ENCODE peak calls at places on chromosomes 13 and 19, in eight cellular contexts. One of them, this sample, is unnamed.

GRCh38 chr19:47391510-47392223 is 27.7 kb downstream of the MEIS3 start:
- DNase-seq in progenitor cell of endocrine pancreas: peak
- DNase-seq in H9: peak
- DNase-seq in breast epithelium: peak
- DNase-seq in AG04450: peak
- DNase-seq in AG04449: no peak
- DNase-seq in fibroblast of pulmonary artery: peak
- DNase-seq in astrocyte of the cerebellum: peak
- DNase-seq in this sample: peak

GRCh38 chr19:48591021-48591420 is 15.5 kb upstream of the SPACA4 start:
- DNase-seq in progenitor cell of endocrine pancreas: no peak
- DNase-seq in H9: no peak
- DNase-seq in breast epithelium: no peak
- DNase-seq in AG04450: no peak
- DNase-seq in AG04449: no peak
- DNase-seq in fibroblast of pulmonary artery: peak
- DNase-seq in astrocyte of the cerebellum: no peak
- DNase-seq in this sample: no peak

GRCh38 chr19:51131780-51132680 is 7.3 kb downstream of the SIGLEC9 start:
- DNase-seq in progenitor cell of endocrine pancreas: no peak
- DNase-seq in H9: no peak
- DNase-seq in breast epithelium: no peak
- DNase-seq in AG04450: peak
- DNase-seq in AG04449: no peak
- DNase-seq in fibroblast of pulmonary artery: peak
- DNase-seq in astrocyte of the cerebellum: peak
- DNase-seq in this sample: peak

GRCh38 chr19:29524201-29524911 is 1.4 kb upstream of the VSTM2B start:
- DNase-seq in progenitor cell of endocrine pancreas: no peak
- DNase-seq in H9: peak
- DNase-seq in breast epithelium: no peak
- DNase-seq in AG04450: no peak
- DNase-seq in AG04449: no peak
- DNase-seq in fibroblast of pulmonary artery: no peak
- DNase-seq in astrocyte of the cerebellum: no peak
- DNase-seq in this sample: no peak

GRCh38 chr19:20247016-20247683 is 80.1 kb downstream of the ZNF486 start:
- DNase-seq in progenitor cell of endocrine pancreas: peak
- DNase-seq in H9: peak
- DNase-seq in breast epithelium: no peak
- DNase-seq in AG04450: no peak
- DNase-seq in AG04449: no peak
- DNase-seq in fibroblast of pulmonary artery: peak
- DNase-seq in astrocyte of the cerebellum: no peak
- DNase-seq in this sample: no peak

GRCh38 chr13:67574320-67575233 is 344.4 kb upstream of the PCDH9 start:
- DNase-seq in progenitor cell of endocrine pancreas: no peak
- DNase-seq in H9: no peak
- DNase-seq in breast epithelium: no peak
- DNase-seq in AG04450: peak
- DNase-seq in AG04449: no peak
- DNase-seq in fibroblast of pulmonary artery: peak
- DNase-seq in astrocyte of the cerebellum: peak
- DNase-seq in this sample: peak

GRCh38 chr19:39599116-39599515 is 3.2 kb upstream of the LGALS13 start:
- DNase-seq in progenitor cell of endocrine pancreas: peak
- DNase-seq in H9: no peak
- DNase-seq in breast epithelium: no peak
- DNase-seq in AG04450: no peak
- DNase-seq in AG04449: no peak
- DNase-seq in fibroblast of pulmonary artery: peak
- DNase-seq in astrocyte of the cerebellum: no peak
- DNase-seq in this sample: peak

GRCh38 chr13:73656863-73657262 is 477.3 kb downstream of the KLF12 start:
- DNase-seq in progenitor cell of endocrine pancreas: no peak
- DNase-seq in H9: no peak
- DNase-seq in breast epithelium: no peak
- DNase-seq in AG04450: no peak
- DNase-seq in AG04449: no peak
- DNase-seq in fibroblast of pulmonary artery: peak
- DNase-seq in astrocyte of the cerebellum: no peak
- DNase-seq in this sample: no peak

GRCh38 chr13:94480672-94481145 is 1.2 kb upstream of the DCT start:
- DNase-seq in progenitor cell of endocrine pancreas: no peak
- DNase-seq in H9: no peak
- DNase-seq in breast epithelium: no peak
- DNase-seq in AG04450: no peak
- DNase-seq in AG04449: no peak
- DNase-seq in fibroblast of pulmonary artery: peak
- DNase-seq in astrocyte of the cerebellum: peak
- DNase-seq in this sample: no peak

GRCh38 chr13:24218977-24219376 is 58.5 kb downstream of the SPATA13 start:
- DNase-seq in progenitor cell of endocrine pancreas: no peak
- DNase-seq in H9: no peak
- DNase-seq in breast epithelium: no peak
- DNase-seq in AG04450: no peak
- DNase-seq in AG04449: no peak
- DNase-seq in fibroblast of pulmonary artery: peak
- DNase-seq in astrocyte of the cerebellum: no peak
- DNase-seq in this sample: no peak

GRCh38 chr13:24216176-24216575 is 55.7 kb downstream of the SPATA13 start:
- DNase-seq in progenitor cell of endocrine pancreas: no peak
- DNase-seq in H9: no peak
- DNase-seq in breast epithelium: no peak
- DNase-seq in AG04450: no peak
- DNase-seq in AG04449: no peak
- DNase-seq in fibroblast of pulmonary artery: no peak
- DNase-seq in astrocyte of the cerebellum: peak
- DNase-seq in this sample: no peak

GRCh38 chr13:24220086-24220703 is 59.7 kb downstream of the SPATA13 start:
- DNase-seq in progenitor cell of endocrine pancreas: no peak
- DNase-seq in H9: peak
- DNase-seq in breast epithelium: no peak
- DNase-seq in AG04450: peak
- DNase-seq in AG04449: peak
- DNase-seq in fibroblast of pulmonary artery: peak
- DNase-seq in astrocyte of the cerebellum: peak
- DNase-seq in this sample: peak

GRCh38 chr13:24217601-24218281 is 57.2 kb downstream of the SPATA13 start:
- DNase-seq in progenitor cell of endocrine pancreas: no peak
- DNase-seq in H9: peak
- DNase-seq in breast epithelium: no peak
- DNase-seq in AG04450: no peak
- DNase-seq in AG04449: no peak
- DNase-seq in fibroblast of pulmonary artery: peak
- DNase-seq in astrocyte of the cerebellum: no peak
- DNase-seq in this sample: no peak

GRCh38 chr13:24218320-24218719 is 57.8 kb downstream of the SPATA13 start:
- DNase-seq in progenitor cell of endocrine pancreas: no peak
- DNase-seq in H9: no peak
- DNase-seq in breast epithelium: no peak
- DNase-seq in AG04450: no peak
- DNase-seq in AG04449: no peak
- DNase-seq in fibroblast of pulmonary artery: no peak
- DNase-seq in astrocyte of the cerebellum: no peak
- DNase-seq in this sample: no peak
- TF ChIP-seq CTCF in progenitor cell of endocrine pancreas: no peak
- TF ChIP-seq CTCF in H9: no peak
- TF ChIP-seq CTCF in breast epithelium: no peak
- TF ChIP-seq CTCF in AG04450: no peak
- TF ChIP-seq CTCF in AG04449: no peak
- TF ChIP-seq CTCF in fibroblast of pulmonary artery: no peak
- TF ChIP-seq CTCF in astrocyte of the cerebellum: no peak
- TF ChIP-seq CTCF in this sample: no peak

DNA sequence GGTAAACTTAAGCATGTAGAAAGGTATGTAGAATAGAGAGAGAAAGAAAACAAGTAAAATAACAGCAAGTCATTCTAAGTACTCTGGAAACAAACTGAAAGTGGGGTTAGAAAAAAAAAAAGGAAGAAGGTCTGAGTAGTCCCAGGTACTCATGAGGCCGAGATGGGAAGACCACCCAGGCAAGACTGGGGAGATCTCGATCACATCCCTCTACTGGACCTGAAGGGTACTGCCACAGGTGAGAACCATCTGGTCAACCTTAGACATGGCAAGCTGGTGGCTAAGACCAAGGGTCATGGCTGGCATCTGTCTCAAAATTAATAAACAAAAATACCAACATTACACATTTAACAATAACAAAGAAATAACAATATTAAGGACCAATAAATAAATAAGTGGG is 36.3 kb upstream of the ZNF724 start:
- DNase-seq in progenitor cell of endocrine pancreas: no peak
- DNase-seq in H9: peak
- DNase-seq in breast epithelium: no peak
- DNase-seq in AG04450: no peak
- DNase-seq in AG04449: no peak
- DNase-seq in fibroblast of pulmonary artery: no peak
- DNase-seq in astrocyte of the cerebellum: no peak
- DNase-seq in this sample: no peak
- TF ChIP-seq CTCF in progenitor cell of endocrine pancreas: peak
- TF ChIP-seq CTCF in H9: peak
- TF ChIP-seq CTCF in breast epithelium: no peak
- TF ChIP-seq CTCF in AG04450: peak
- TF ChIP-seq CTCF in AG04449: no peak
- TF ChIP-seq CTCF in fibroblast of pulmonary artery: peak
- TF ChIP-seq CTCF in astrocyte of the cerebellum: peak
- TF ChIP-seq CTCF in this sample: peak

DNA sequence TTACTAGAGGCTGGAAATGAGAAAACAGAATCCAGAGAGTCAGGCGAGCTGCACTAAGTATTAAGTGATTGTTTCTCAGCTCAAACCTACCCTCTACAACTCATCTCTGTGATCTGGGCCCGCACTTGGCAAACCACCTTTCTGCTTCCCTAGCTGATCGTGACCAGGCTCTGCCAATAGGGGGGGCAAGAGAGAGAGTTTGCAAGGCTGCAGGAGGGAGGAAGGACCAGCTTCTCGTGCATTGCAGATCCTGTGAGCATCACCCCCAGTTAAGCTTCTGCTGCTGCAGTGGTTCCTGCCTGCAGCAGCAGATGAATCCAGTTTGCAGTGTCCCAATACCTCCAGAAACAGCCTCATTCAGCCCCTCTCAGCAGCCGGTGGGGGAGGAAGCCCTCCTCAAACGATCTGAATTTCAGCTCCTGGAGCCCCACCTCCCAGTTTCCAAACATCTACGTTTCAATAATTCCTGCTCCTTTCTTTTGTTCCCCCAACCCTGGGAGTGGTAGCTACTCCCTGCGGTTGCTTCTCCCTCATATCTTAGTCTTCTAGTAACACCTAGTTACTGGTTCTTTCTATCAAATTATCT is 20.0 kb downstream of the XRCC1 start:
- DNase-seq in progenitor cell of endocrine pancreas: peak
- DNase-seq in H9: peak
- DNase-seq in breast epithelium: peak
- DNase-seq in AG04450: no peak
- DNase-seq in AG04449: peak
- DNase-seq in fibroblast of pulmonary artery: peak
- DNase-seq in astrocyte of the cerebellum: peak
- DNase-seq in this sample: peak
- TF ChIP-seq CTCF in progenitor cell of endocrine pancreas: peak
- TF ChIP-seq CTCF in H9: peak
- TF ChIP-seq CTCF in breast epithelium: peak
- TF ChIP-seq CTCF in AG04450: peak
- TF ChIP-seq CTCF in AG04449: peak
- TF ChIP-seq CTCF in fibroblast of pulmonary artery: peak
- TF ChIP-seq CTCF in astrocyte of the cerebellum: peak
- TF ChIP-seq CTCF in this sample: peak

DNA sequence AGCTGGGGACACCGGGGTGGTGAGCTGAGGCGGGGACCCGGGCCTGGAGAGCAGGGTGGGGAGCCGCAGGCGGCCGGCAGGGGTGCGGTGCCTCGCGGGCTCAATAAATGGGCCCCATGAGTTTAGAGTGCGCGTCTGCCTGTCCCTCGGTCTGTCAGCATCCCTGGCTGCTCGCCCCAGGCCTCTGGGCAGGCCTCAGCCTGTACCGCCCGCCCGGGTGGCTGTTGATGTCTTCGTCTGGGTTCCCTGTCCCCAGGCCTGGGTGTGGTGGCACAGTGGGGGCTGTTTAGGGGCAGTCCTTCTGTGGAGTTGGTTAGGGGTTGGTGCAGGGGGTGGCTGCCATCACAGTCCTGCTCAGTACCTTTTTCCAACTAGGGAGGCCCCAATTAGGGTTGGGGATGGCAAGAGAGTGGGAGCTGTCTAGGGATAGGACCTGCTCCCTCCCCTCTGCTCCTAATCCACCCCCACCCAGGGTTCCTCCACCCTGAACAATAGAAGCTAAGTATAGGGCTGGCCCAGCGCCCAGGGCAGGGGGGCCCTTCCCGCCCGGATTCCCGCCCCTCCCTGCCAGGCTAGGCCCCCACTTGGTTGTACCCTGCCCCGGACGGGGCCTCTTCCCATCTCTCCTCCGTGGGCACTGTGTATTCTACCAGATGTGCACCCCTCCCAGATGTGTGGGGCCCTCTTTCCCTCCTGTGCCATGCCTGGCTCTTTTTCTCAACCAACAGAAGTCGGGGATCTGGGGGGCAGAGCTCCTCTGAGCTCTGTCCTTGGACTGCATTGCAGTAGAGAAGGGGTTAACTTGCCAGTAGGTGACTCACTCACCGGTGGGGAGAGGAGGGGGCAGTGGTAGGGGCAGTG is 12.4 kb downstream of the CIC start:
- DNase-seq in progenitor cell of endocrine pancreas: no peak
- DNase-seq in H9: peak
- DNase-seq in breast epithelium: no peak
- DNase-seq in AG04450: no peak
- DNase-seq in AG04449: no peak
- DNase-seq in fibroblast of pulmonary artery: peak
- DNase-seq in astrocyte of the cerebellum: no peak
- DNase-seq in this sample: no peak
- TF ChIP-seq CTCF in progenitor cell of endocrine pancreas: peak
- TF ChIP-seq CTCF in H9: no peak
- TF ChIP-seq CTCF in breast epithelium: no peak
- TF ChIP-seq CTCF in AG04450: peak
- TF ChIP-seq CTCF in AG04449: peak
- TF ChIP-seq CTCF in fibroblast of pulmonary artery: no peak
- TF ChIP-seq CTCF in astrocyte of the cerebellum: no peak
- TF ChIP-seq CTCF in this sample: no peak

GRCh38 chr13:27296496-27296895 is 25.9 kb downstream of the RASL11A start:
- DNase-seq in progenitor cell of endocrine pancreas: no peak
- DNase-seq in H9: no peak
- DNase-seq in breast epithelium: no peak
- DNase-seq in AG04450: no peak
- DNase-seq in AG04449: no peak
- DNase-seq in fibroblast of pulmonary artery: no peak
- DNase-seq in astrocyte of the cerebellum: no peak
- DNase-seq in this sample: no peak
- TF ChIP-seq CTCF in progenitor cell of endocrine pancreas: no peak
- TF ChIP-seq CTCF in H9: no peak
- TF ChIP-seq CTCF in breast epithelium: no peak
- TF ChIP-seq CTCF in AG04450: no peak
- TF ChIP-seq CTCF in AG04449: no peak
- TF ChIP-seq CTCF in fibroblast of pulmonary artery: no peak
- TF ChIP-seq CTCF in astrocyte of the cerebellum: no peak
- TF ChIP-seq CTCF in this sample: no peak

GRCh38 chr19:11281336-11282049 is 14.5 kb upstream of the TSPAN16 start:
- DNase-seq in progenitor cell of endocrine pancreas: no peak
- DNase-seq in H9: no peak
- DNase-seq in breast epithelium: no peak
- DNase-seq in AG04450: no peak
- DNase-seq in AG04449: no peak
- DNase-seq in fibroblast of pulmonary artery: no peak
- DNase-seq in astrocyte of the cerebellum: no peak
- DNase-seq in this sample: no peak
- TF ChIP-seq CTCF in progenitor cell of endocrine pancreas: no peak
- TF ChIP-seq CTCF in H9: no peak
- TF ChIP-seq CTCF in breast epithelium: no peak
- TF ChIP-seq CTCF in AG04450: no peak
- TF ChIP-seq CTCF in AG04449: no peak
- TF ChIP-seq CTCF in fibroblast of pulmonary artery: no peak
- TF ChIP-seq CTCF in astrocyte of the cerebellum: no peak
- TF ChIP-seq CTCF in this sample: no peak